ENCODE peak calls at places on chromosomes 16 and 17, in six cellular contexts. W is mesendoderm, G is HCT116, S is endothelial cell of umbilical vein, R is H1, M is endodermal cell. D is an unnamed sample. For H3K4me1, the result is how much of the 10 kb centered on the place peaks cover.

GRCh38 chr17:78959803-78960202 is 19.9 kb downstream of the LGALS3BP start:
- DNase-seq in W (no peak), G (no peak), S (no peak), R (no peak), M (no peak), D (no peak)

GRCh38 chr17:45277992-45278391 is 16.1 kb upstream of the SPATA32 start:
- DNase-seq in W (no peak), G (no peak), S (peak), R (no peak), M (peak), D (peak)

GRCh38 chr16:55907661-55908060 is 32.5 kb upstream of the CES5A start:
- DNase-seq in W (no peak), G (no peak), S (no peak), R (no peak), M (no peak), D (no peak)

GRCh38 chr17:7079581-7080444 is at the start of gene CLEC10A:
- DNase-seq in W (no peak), G (no peak), S (no peak), R (no peak), M (no peak), D (no peak)

GRCh38 chr17:29278692-29279091 is 15.3 kb downstream of the NUFIP2 start:
- DNase-seq in W (no peak), G (no peak), S (no peak), R (no peak), M (no peak), D (no peak)

GRCh38 chr17:78748730-78749317 is 33.2 kb downstream of the CYTH1 start:
- DNase-seq in W (no peak), G (no peak), S (peak), R (no peak), M (no peak), D (peak)

GRCh38 chr16:61419771-61420170 is 616.5 kb downstream of the CDH8 start:
- DNase-seq in W (peak), G (no peak), S (no peak), R (no peak), M (peak), D (no peak)

GRCh38 chr16:82993415-82993814 is 366.6 kb downstream of the CDH13 start:
- DNase-seq in W (no peak), G (no peak), S (no peak), R (no peak), M (no peak), D (no peak)

GRCh38 chr16:52283581-52284375 is 263.2 kb downstream of the TOX3 start:
- DNase-seq in W (no peak), G (no peak), S (no peak), R (no peak), M (no peak), D (no peak)

GRCh38 chr17:44795928-44796327 is 34.2 kb downstream of the GJC1 start:
- DNase-seq in W (no peak), G (no peak), S (no peak), R (no peak), M (peak), D (no peak)

GRCh38 chr16:75087040-75087979 is 29.3 kb downstream of the LDHD start:
- DNase-seq in W (no peak), G (no peak), S (peak), R (no peak), M (peak), D (peak)

GRCh38 chr16:50950955-50951354 is 200.1 kb downstream of the SALL1 start:
- DNase-seq in W (no peak), G (no peak), S (no peak), R (no peak), M (no peak), D (no peak)

GRCh38 chr17:71482625-71483024 is 638.2 kb upstream of the SOX9 start:
- DNase-seq in W (no peak), G (no peak), S (no peak), R (no peak), M (no peak), D (no peak)

GRCh38 chr17:81391268-81391963 is 3.8 kb upstream of the BAHCC1 start:
- DNase-seq in W (no peak), G (no peak), S (no peak), R (no peak), M (no peak), D (no peak)

GRCh38 chr17:49998836-49999511 is 4.0 kb upstream of the DLX3 start:
- DNase-seq in W (no peak), G (no peak), S (no peak), R (no peak), M (peak), D (no peak)

GRCh38 chr17:62937636-62938035 is 28.4 kb upstream of the TANC2 start:
- DNase-seq in W (no peak), G (no peak), S (no peak), R (no peak), M (no peak), D (no peak)

GRCh38 chr16:19210175-19210924 is 42.3 kb downstream of the SYT17 start:
- DNase-seq in W (no peak), G (peak), S (no peak), R (no peak), M (no peak), D (no peak)

GRCh38 chr17:83080641-83081560 is 1.5 kb downstream of the METRNL start:
- DNase-seq in W (no peak), G (no peak), S (no peak), R (no peak), M (peak), D (peak)

GRCh38 chr16:84755004-84755672 is 55.3 kb downstream of the USP10 start:
- DNase-seq in W (no peak), G (no peak), S (no peak), R (no peak), M (no peak), D (no peak)

GRCh38 chr17:49889500-49889899 is 41.6 kb upstream of the TAC4 start:
- DNase-seq in W (no peak), G (no peak), S (no peak), R (no peak), M (peak), D (no peak)

GRCh38 chr17:48002920-48003685 is 32.2 kb downstream of the CDK5RAP3 start:
- DNase-seq in W (no peak), G (no peak), S (no peak), R (no peak), M (peak), D (peak)

GRCh38 chr17:66378296-66378695 is 75.9 kb downstream of the PRKCA start:
- DNase-seq in W (no peak), G (no peak), S (no peak), R (no peak), M (no peak), D (no peak)
- H3K9ac ChIP-seq in W (no peak), G (no peak), S (no peak), R (no peak), M (no peak), D (no peak)

GRCh38 chr17:42798011-42798382 is 507 bp downstream of the COA3 start:
- DNase-seq in W (no peak), G (no peak), S (no peak), R (no peak), M (no peak), D (no peak)

GRCh38 chr17:42798383-42799380 is at the start of the genes CNTD1 and COA3:
- DNase-seq in W (peak), G (peak), S (peak), R (peak), M (peak), D (peak)

GRCh38 chr17:42795465-42795864 is 3.0 kb downstream of the COA3 start:
- DNase-seq in W (no peak), G (no peak), S (no peak), R (no peak), M (no peak), D (no peak)

GRCh38 chr17:42796066-42796758 is 2.3 kb downstream of the COA3 start:
- DNase-seq in W (no peak), G (no peak), S (no peak), R (no peak), M (no peak), D (no peak)

DNA sequence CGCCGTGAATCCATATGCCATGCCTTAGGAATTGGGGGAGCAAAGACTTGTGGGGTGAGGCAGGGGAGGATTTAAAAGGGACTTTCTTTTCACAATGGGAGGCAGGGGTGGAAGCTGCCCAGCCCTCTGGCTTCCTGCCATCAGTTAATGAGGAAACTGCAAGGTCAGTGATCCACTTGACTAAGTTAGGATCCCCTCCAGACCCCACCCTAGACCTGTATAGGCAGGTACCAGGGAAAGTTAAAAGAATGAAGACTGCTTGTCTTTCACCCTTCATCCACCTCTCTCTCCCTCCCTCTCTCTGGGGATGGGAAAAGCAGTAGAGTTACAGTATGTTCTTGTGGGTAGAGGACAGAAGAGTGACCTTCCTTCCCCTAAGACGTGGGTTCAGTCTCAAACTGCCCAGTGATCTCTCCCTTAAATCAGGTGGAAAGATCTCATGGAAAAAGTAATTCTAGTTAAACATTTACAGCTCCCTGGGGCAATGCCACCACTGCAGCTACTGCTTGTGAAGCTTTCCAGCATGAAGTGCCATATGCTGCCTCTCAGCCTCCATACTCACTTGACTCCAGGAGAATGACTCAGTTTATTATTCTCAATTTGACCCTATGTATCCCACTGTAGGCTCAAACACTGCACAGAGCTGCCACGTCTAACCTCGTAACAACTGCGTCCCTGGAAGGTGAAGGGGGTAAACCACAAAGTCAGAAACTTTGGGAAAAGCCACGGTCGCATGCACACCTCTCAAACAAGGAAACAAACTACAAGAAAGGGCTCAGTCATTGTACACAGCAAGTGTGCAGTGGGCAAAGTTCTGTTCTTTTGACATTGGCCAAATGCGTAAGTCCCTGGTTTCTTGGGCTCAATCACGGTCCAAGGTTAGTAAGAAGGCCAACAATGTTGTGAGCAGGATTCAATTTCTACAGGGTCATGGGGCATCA is 1.2 kb downstream of the COA3 start:
- DNase-seq in W (no peak), G (no peak), S (no peak), R (no peak), M (no peak), D (no peak)
- H3K4me3 ChIP-seq in W (peak), G (peak), S (no peak), R (peak), M (peak), D (peak)

DNA sequence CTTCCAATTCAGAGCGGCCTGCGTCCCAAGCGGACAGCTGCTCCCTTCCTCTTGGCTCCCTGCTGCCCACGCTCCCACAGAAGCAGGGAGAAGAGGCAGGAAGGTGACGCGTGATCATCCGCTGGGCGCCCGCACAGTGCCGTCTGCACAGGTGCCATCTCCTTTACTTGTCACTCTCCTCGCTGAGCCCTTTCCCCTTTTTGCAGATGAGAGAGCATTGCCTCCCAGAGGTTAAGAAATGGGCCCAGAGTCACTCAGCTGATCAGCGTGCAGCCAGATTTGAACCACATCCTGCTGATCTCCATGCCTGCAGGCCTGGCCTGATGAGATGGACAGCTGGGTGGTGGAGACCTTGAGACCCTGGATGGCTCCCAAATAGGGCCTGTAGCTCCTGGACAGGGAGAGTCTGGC is 299.8 kb downstream of the SEC14L1 start:
- DNase-seq in W (no peak), G (no peak), S (no peak), R (no peak), M (no peak), D (no peak)
- H3K4me1 ChIP-seq in W (under half), G (under half), S (under half), R (under half), M (under half), D (half or more)

GRCh38 chr16:28923231-28923587 is 1.8 kb downstream of the RABEP2 start:
- DNase-seq in W (no peak), G (no peak), S (no peak), R (no peak), M (no peak), D (no peak)
- H3K9ac ChIP-seq in W (no peak), G (no peak), S (no peak), R (no peak), M (no peak), D (no peak)

GRCh38 chr17:5380491-5381135 is 38.8 kb downstream of the NUP88 start:
- DNase-seq in W (no peak), G (no peak), S (no peak), R (no peak), M (no peak), D (peak)

GRCh38 chr17:5379351-5380107 is 39.9 kb downstream of the NUP88 start:
- DNase-seq in W (no peak), G (no peak), S (no peak), R (no peak), M (no peak), D (no peak)

GRCh38 chr17:5378566-5379207 is 40.8 kb downstream of the NUP88 start:
- DNase-seq in W (no peak), G (no peak), S (no peak), R (no peak), M (no peak), D (no peak)

DNA sequence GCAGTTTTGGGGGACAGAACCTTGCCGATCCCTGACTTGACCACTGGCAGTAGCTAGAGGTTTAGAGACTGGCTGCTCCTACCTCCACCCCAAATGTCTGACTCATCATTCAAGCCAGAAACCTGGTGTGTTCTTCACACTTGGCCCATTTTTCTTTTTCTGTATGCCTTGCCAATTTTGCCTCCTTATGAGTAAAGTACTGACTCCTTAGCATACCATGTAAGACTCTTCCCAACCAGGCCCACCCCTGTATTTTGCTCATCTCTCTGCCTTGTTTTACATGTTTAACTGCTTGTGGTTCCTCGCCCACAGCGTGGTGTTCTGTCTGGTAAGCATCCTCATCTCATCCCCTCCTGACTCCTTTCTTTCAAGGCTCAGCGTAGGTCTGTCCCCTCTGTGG is 37.9 kb downstream of the NUP88 start:
- DNase-seq in W (no peak), G (no peak), S (no peak), R (no peak), M (no peak), D (peak)
- H3K4me3 ChIP-seq in W (no peak), G (no peak), S (no peak), R (no peak), M (no peak), D (no peak)

DNA sequence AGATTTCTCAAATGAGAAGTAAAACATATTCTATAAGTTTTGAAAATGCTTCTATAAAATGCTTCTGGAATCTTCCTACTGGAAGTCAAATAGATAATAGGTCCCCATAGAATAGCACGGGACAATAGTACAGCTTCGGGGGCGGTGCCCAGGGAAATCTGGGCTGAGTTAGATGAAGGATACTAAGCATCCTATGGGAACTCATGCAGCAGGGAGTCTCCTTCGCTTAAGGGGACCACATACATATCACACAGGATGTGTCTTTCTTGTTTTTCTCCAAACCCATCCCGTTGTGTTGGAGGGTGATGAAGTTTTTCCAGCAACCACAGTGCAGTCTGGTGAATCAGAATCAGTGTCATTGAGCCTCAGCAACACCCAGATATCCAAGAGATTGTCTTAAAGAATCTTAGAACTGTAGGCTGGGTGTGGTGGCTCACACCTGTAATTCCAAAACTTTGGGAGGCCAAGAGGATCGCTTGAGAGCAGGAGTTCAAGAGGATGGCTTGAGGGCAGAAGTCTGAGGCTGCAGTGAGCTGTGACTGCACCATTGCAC is 84.2 kb downstream of the PITPNC1 start:
- DNase-seq in W (no peak), G (no peak), S (no peak), R (no peak), M (peak), D (no peak)
- H3K4me1 ChIP-seq in W (under half), G (under half), S (under half), R (under half), M (under half), D (under half)

DNA sequence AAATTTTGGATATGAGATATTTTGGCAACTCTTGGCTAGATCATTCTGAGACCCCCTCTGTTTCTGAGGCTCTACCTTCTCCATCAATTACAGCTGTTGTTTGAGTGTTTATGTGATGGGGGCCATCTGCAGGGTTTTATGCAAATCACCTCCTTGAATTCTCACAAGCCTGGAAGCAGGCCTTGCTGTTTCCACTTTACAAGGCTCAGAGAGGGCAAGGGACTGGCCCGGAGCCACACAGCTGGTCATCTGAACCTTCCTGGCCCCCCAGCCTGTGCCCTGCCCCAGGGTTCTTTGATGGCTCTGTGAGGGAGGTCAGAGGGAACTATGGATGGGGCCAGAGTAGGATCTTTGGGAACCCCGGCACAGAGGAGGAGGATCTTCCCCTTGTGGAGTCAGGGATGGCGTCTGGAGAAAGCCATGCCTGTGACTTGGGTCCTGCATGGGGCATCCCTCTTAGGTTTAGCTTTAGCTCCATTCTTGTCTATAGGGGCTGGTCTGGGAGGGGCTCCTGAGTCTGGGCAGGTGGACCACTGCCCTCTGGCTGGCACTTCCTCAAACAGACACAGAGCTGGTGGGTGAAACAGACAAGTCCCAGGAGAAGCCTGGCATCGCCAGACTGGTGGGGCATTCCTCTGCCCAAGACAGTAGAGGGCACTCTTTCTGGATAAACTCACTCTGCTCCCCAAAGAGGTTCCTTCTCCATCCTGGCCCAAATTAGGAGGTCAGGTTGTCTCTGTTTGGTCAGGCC is 26.2 kb downstream of the IL21R start:
- DNase-seq in W (peak), G (no peak), S (no peak), R (no peak), M (no peak), D (no peak)
- H3K9ac ChIP-seq in W (no peak), G (no peak), S (no peak), R (no peak), M (no peak), D (no peak)

GRCh38 chr17:74210191-74211140 is 2.9 kb upstream of the TTYH2 start:
- DNase-seq in W (peak), G (peak), S (peak), R (no peak), M (peak), D (peak)
- H3K4me3 ChIP-seq in W (no peak), G (no peak), S (no peak), R (peak), M (peak), D (no peak)

GRCh38 chr17:17487998-17488397 is 8.2 kb downstream of the RASD1 start:
- DNase-seq in W (no peak), G (no peak), S (no peak), R (no peak), M (no peak), D (no peak)
- H3K4me1 ChIP-seq in W (under half), G (under half), S (under half), R (under half), M (under half), D (under half)

DNA sequence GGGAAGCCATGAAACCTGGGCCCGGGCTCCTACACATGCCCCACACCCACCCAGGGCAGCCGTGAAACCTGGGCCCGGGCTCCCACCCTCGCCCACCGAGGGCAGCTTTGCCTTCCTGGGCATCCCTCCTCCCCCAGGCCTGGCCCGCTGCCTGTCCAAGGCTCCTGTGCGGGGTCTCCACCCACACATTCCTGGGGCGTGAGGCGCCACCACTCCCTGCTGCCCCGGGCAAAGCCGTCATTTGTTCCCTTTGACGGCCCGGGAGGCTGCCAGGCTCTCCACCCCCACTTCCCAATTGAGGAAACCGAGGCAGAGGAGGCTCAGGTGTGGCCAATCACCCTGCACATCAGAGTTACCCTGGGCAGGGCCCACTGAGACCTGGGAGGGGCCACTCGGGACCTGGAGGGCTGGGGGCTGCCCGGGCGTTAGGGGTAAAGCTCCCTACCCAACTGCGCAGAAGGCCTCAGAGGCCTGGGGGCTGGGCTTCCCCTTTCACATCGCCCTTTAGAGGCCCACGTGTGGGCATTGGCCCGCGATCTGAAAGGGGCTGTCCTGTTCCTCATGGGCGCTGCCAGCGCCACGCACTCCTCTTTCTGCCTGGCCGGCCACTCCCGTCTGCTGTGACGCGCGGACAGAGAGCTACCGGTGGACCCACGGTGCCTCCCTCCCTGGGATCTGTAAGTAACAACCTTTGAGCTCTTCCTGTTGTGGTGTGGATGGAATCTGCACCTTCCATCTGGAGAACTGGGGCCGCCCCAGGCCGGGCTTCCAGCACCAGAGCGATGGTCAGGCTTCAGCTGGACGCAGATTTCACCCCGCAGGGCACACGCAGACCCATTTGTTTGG is at the start of gene MSLN:
- DNase-seq in W (no peak), G (peak), S (no peak), R (no peak), M (no peak), D (no peak)
- H3K9ac ChIP-seq in W (no peak), G (peak), S (no peak), R (no peak), M (no peak), D (no peak)